ENCODE peak calls at places on chromosomes 1 and 21, in five cellular contexts. Z is neuronal stem cell, O is H1, K is mesenchymal stem cell, W is trophoblast cell. V is an unnamed sample.

GRCh38 chr1:41851589-41851988 is 67.1 kb downstream of the HIVEP3 start:
- DNase-seq in W (peak; percentile 92), Z (no peak), K (peak; percentile 63), O (no peak), V (no peak)

GRCh38 chr1:87600070-87600469 is 271.4 kb downstream of the LMO4 start:
- DNase-seq in O (no peak), Z (no peak), W (no peak), K (no peak), V (no peak)

GRCh38 chr1:12475158-12475934 is 142.7 kb downstream of the DHRS3 start:
- DNase-seq in Z (no peak), W (no peak), K (no peak), O (no peak), V (no peak)

GRCh38 chr1:9128520-9129371 is at the start of gene GPR157:
- DNase-seq in K (peak; percentile 74), O (peak; percentile 33), Z (peak; percentile 83), W (peak; percentile 75), V (peak; percentile 90)

GRCh38 chr1:203086992-203087763 is 1.4 kb upstream of the MYOG start:
- DNase-seq in K (no peak), W (no peak), Z (no peak), O (no peak), V (peak; percentile 24)

GRCh38 chr21:36150192-36150711 is 6.4 kb upstream of the DOP1B start:
- DNase-seq in O (no peak), W (no peak), K (no peak), Z (no peak), V (no peak)

GRCh38 chr21:41854426-41854995 is 24.6 kb downstream of the PRDM15 start:
- DNase-seq in Z (no peak), O (no peak), W (no peak), K (no peak), V (no peak)

GRCh38 chr1:32754282-32755097 is 51.9 kb upstream of the SYNC start:
- DNase-seq in K (peak; percentile 46), W (peak; percentile 27), Z (peak; percentile 85), O (no peak), V (peak; percentile 80)

GRCh38 chr1:24551910-24552571 is 3.8 kb upstream of the NCMAP start:
- DNase-seq in W (no peak), Z (peak; percentile 41), K (peak; percentile 88), O (no peak), V (no peak)

GRCh38 chr1:165298081-165298820 is 58.3 kb downstream of the LMX1A start:
- DNase-seq in K (no peak), O (no peak), W (no peak), Z (no peak), V (no peak)
- H2BK12ac ChIP-seq in K (no peak overlapping the region), O (no peak overlapping the region), W (no peak overlapping the region), Z (no peak overlapping the region), V (no peak overlapping the region)

GRCh38 chr1:171794085-171794484 is 12.6 kb downstream of the METTL13 start:
- DNase-seq in O (no peak), W (no peak), K (peak; percentile 72), Z (no peak), V (no peak)

GRCh38 chr1:171792656-171793055 is 11.2 kb downstream of the METTL13 start:
- DNase-seq in K (no peak), O (no peak), W (no peak), Z (no peak), V (no peak)

GRCh38 chr1:171796592-171796991 is 15.1 kb downstream of the METTL13 start:
- DNase-seq in O (no peak), W (no peak), K (no peak), Z (no peak), V (no peak)

GRCh38 chr1:171790318-171790717 is 8.9 kb downstream of the METTL13 start:
- DNase-seq in K (no peak), O (no peak), Z (no peak), W (no peak), V (no peak)

DNA sequence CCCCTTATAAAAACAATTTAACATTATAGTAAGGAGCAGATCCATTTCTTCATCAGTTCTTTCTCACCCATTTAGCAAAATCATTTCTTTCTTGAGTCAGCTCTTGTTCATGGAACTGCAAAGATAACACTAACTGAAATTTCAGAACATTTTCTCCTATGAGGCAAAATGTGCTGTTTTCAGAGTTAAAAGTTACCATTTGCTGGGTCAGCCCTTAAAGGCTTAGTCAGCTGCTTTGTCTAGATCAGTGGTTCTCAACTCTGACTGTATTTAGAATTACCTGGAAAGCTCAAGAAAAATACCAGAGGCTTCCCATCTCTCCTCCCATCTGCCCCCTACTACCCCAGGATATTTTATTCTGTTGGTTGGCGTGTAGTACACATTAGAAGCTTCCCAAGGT is 12.2 kb downstream of the METTL13 start:
- DNase-seq in K (no peak), O (no peak), W (no peak), Z (no peak), V (no peak)
- H4K8ac ChIP-seq in K (no peak overlapping the region), O (no peak overlapping the region), W (no peak overlapping the region), Z (no peak overlapping the region), V (no peak overlapping the region)

GRCh38 chr1:89524369-89525168 is at the start of gene LRRC8B:
- DNase-seq in W (peak; percentile 91), Z (peak; percentile 86), O (peak; percentile 60), K (peak; percentile 88), V (peak; percentile 91)
- H3K18ac ChIP-seq in W (peak within 1 kb of the TSS; percentile 83), Z (peak within 1 kb of the TSS; percentile 99), O (peak within 1 kb of the TSS; percentile 85), K (peak within 1 kb of the TSS; percentile 73), V (peak within 1 kb of the TSS; percentile 98)

GRCh38 chr21:39185157-39185556 is 1.9 kb upstream of the PSMG1 start:
- DNase-seq in Z (no peak), O (no peak), W (no peak), K (no peak), V (no peak)

GRCh38 chr21:39182016-39182415 is 1.2 kb downstream of the PSMG1 start:
- DNase-seq in O (no peak), K (peak; percentile 18), W (no peak), Z (no peak), V (no peak)

GRCh38 chr21:39183272-39184049 is at the start of gene PSMG1:
- DNase-seq in K (peak; percentile 95), Z (peak; percentile 92), W (peak; percentile 96), O (peak; percentile 77), V (peak; percentile 95)

GRCh38 chr21:39182484-39183271 is 573 bp downstream of the PSMG1 start:
- DNase-seq in W (peak; percentile 4), O (no peak), Z (no peak), K (peak; percentile 46), V (no peak)

GRCh38 chr21:39184050-39184980 is 1.1 kb upstream of the PSMG1 start:
- DNase-seq in W (no peak), O (no peak), K (peak; percentile 33), Z (no peak), V (no peak)
- H2BK12ac ChIP-seq in W (peak overlapping the region; percentile 58), O (no peak overlapping the region), K (no peak overlapping the region), Z (no peak overlapping the region), V (no peak overlapping the region)

DNA sequence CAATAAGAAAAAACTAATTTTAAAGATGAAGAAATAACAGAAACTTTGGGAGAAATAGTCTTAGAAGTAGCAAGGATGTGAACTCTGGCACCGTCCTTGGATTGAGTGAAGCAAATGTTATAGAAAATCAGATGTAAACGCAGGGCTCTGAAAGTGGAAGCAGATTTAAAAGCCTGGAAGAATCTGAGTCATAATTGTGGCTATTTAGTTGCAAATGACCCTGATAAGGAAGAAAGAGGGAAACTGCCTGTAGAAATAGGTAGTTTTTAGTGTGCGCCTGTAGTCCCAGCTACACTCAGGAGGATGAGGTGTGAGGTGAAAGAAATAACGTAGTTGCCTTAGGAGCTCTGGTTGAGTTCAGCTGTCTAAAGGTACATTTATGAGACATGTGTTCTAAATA is 101.0 kb downstream of the NGF start:
- DNase-seq in O (no peak), K (no peak), W (no peak), Z (no peak), V (no peak)
- H4K8ac ChIP-seq in O (no peak overlapping the region), K (no peak overlapping the region), W (no peak overlapping the region), Z (no peak overlapping the region), V (no peak overlapping the region)

DNA sequence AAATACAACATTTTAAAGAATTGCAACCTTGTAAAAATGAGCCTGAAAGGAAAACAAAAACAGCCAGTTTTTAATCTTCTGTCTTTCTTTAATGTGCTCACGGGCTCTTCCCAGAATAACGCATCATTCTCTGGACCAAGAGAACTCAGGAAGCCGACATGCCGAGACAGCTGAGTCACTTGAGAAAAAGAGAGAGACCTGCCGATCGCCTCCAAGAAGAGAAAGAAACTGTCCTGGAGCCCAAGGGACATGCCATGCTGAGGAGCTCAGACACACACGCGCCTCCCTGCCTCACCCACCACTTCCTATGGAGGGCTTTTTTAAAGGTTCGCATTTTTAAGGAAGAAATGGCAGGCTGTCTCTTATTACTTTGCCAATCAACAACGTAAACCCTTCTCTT is 176.4 kb downstream of the ZNF281 start:
- DNase-seq in O (no peak), W (no peak), K (peak; percentile 80), Z (no peak), V (no peak)
- H3K18ac ChIP-seq in O (no peak overlapping the region), W (no peak overlapping the region), K (peak overlapping the region; percentile 10), Z (no peak overlapping the region), V (no peak overlapping the region)

DNA sequence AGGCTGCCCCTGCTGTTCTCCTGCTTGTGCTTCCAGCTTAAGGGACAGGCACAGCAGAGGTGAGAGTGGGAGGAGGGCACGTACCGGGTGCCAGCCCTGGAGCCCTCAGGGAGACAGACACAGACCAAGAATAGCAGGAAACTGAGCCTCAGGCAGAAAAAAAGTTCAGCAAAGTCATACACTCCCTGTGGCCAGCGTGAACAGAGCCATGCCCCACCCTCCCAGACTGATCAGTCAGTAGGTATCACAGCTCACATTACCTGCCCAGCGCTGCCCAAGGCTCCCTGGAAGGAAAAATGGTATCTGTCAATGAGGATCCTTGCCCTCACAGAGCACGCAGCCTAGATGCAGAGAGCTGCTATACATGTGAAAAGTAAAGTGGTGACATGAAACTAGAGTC is 1.3 kb downstream of the UBL4B start:
- DNase-seq in K (no peak), O (no peak), Z (no peak), W (no peak), V (no peak)
- H2BK12ac ChIP-seq in K (no peak overlapping the region), O (no peak overlapping the region), Z (no peak overlapping the region), W (no peak overlapping the region), V (no peak overlapping the region)

DNA sequence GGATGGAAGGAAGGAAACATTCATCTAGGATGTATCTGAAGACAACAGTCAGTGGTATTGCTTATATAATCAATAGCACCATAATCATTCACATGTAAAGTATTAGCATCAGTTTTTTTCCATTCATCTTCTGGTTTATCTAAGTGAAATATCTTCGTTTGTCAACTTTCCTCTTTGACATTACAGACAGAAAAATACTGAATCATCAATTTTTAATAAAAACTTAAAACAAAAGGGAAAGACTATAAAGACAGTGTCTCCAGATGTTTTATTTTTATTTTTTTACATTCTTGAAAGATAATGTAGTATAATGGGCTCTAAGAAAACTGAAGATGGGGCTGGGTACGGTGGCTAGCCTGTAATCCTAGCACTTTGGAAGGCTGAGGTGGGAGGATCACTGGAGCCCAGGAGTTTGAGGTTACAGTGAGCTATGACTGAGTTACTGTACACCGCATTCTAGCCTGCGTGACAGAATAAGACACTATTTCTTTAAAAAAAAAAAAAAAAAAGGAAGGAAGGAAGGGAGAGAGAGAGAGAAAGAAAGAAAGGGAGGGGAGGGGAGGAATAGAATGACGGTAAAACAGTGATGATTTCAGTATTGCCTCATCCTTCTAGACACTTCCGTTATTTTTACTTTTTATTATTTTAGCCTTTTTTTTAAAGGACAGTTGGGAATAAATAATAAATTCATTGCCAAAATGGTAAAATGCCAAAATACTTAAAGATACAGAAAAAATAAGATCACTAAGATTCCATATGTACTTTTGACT is 89.5 kb downstream of the NRIP1 start:
- DNase-seq in W (no peak), Z (no peak), O (no peak), K (no peak), V (no peak)
- H4K8ac ChIP-seq in W (no peak overlapping the region), Z (no peak overlapping the region), O (no peak overlapping the region), K (no peak overlapping the region), V (no peak overlapping the region)